ENCODE peak calls at places on chromosomes 7 and 10, in seven cellular contexts. One of them, this sample, is unnamed.

GRCh38 chr10:25159591-25159990 is 15.2 kb upstream of the GPR158 start:
- DNase-seq in H9: no peak
- DNase-seq in H1: no peak
- DNase-seq in mesenchymal stem cell: no peak
- DNase-seq in neuronal stem cell: no peak
- DNase-seq in mesendoderm: no peak
- DNase-seq in trophoblast cell: no peak
- DNase-seq in this sample: no peak

GRCh38 chr10:11201911-11202310 is 184.2 kb downstream of the CELF2 start:
- DNase-seq in H9: no peak
- DNase-seq in H1: no peak
- DNase-seq in mesenchymal stem cell: no peak
- DNase-seq in neuronal stem cell: no peak
- DNase-seq in mesendoderm: no peak
- DNase-seq in trophoblast cell: no peak
- DNase-seq in this sample: no peak

GRCh38 chr7:81652225-81652624 is 117.6 kb downstream of the HGF start:
- DNase-seq in H9: no peak
- DNase-seq in H1: no peak
- DNase-seq in mesenchymal stem cell: no peak
- DNase-seq in neuronal stem cell: no peak
- DNase-seq in mesendoderm: no peak
- DNase-seq in trophoblast cell: no peak
- DNase-seq in this sample: no peak

GRCh38 chr10:76202777-76203176 is 771.4 kb downstream of the LRMDA start:
- DNase-seq in H9: no peak
- DNase-seq in H1: no peak
- DNase-seq in mesenchymal stem cell: peak; percentile 62
- DNase-seq in neuronal stem cell: no peak
- DNase-seq in mesendoderm: no peak
- DNase-seq in trophoblast cell: no peak
- DNase-seq in this sample: peak; percentile 60

GRCh38 chr7:117872565-117873055 is 631 bp downstream of the CTTNBP2 start:
- DNase-seq in H9: peak; percentile 54
- DNase-seq in H1: peak; percentile 65
- DNase-seq in mesenchymal stem cell: peak; percentile 42
- DNase-seq in neuronal stem cell: peak; percentile 44
- DNase-seq in mesendoderm: peak; percentile 66
- DNase-seq in trophoblast cell: no peak
- DNase-seq in this sample: no peak

GRCh38 chr10:97179731-97180366 is 5.9 kb downstream of the SLIT1 start:
- DNase-seq in H9: peak; percentile 90
- DNase-seq in H1: peak; percentile 87
- DNase-seq in mesenchymal stem cell: no peak
- DNase-seq in neuronal stem cell: peak; percentile 63
- DNase-seq in mesendoderm: peak; percentile 90
- DNase-seq in trophoblast cell: no peak
- DNase-seq in this sample: no peak

GRCh38 chr10:102501201-102502028 is 1.1 kb downstream of the ACTR1A start:
- DNase-seq in H9: no peak
- DNase-seq in H1: no peak
- DNase-seq in mesenchymal stem cell: no peak
- DNase-seq in neuronal stem cell: no peak
- DNase-seq in mesendoderm: peak; percentile 22
- DNase-seq in trophoblast cell: no peak
- DNase-seq in this sample: peak; percentile 25

GRCh38 chr10:127153166-127153565 is 43.2 kb downstream of the INSYN2A start:
- DNase-seq in H9: no peak
- DNase-seq in H1: no peak
- DNase-seq in mesenchymal stem cell: peak; percentile 88
- DNase-seq in neuronal stem cell: no peak
- DNase-seq in mesendoderm: no peak
- DNase-seq in trophoblast cell: no peak
- DNase-seq in this sample: peak; percentile 82

GRCh38 chr7:142581341-142581740 is 167.9 kb upstream of the PRSS1 start:
- DNase-seq in H9: no peak
- DNase-seq in H1: no peak
- DNase-seq in mesenchymal stem cell: no peak
- DNase-seq in neuronal stem cell: no peak
- DNase-seq in mesendoderm: peak; percentile 69
- DNase-seq in trophoblast cell: peak; percentile 73
- DNase-seq in this sample: no peak

GRCh38 chr10:117461766-117462423 is 80.7 kb upstream of the EMX2 start:
- DNase-seq in H9: no peak
- DNase-seq in H1: no peak
- DNase-seq in mesenchymal stem cell: peak; percentile 92
- DNase-seq in neuronal stem cell: no peak
- DNase-seq in mesendoderm: peak; percentile 72
- DNase-seq in trophoblast cell: no peak
- DNase-seq in this sample: peak; percentile 37

GRCh38 chr10:23326541-23327307 is 17.9 kb downstream of the C10orf67 start:
- DNase-seq in H9: no peak
- DNase-seq in H1: no peak
- DNase-seq in mesenchymal stem cell: no peak
- DNase-seq in neuronal stem cell: no peak
- DNase-seq in mesendoderm: no peak
- DNase-seq in trophoblast cell: no peak
- DNase-seq in this sample: no peak

GRCh38 chr10:128907155-128907554 is 559.9 kb upstream of the MGMT start:
- DNase-seq in H9: no peak
- DNase-seq in H1: no peak
- DNase-seq in mesenchymal stem cell: no peak
- DNase-seq in neuronal stem cell: no peak
- DNase-seq in mesendoderm: no peak
- DNase-seq in trophoblast cell: no peak
- DNase-seq in this sample: no peak
- H3K18ac ChIP-seq in H9: no peak overlapping the region
- H3K18ac ChIP-seq in H1: no peak overlapping the region
- H3K18ac ChIP-seq in mesenchymal stem cell: no peak overlapping the region
- H3K18ac ChIP-seq in neuronal stem cell: peak overlapping the region; percentile 6
- H3K18ac ChIP-seq in mesendoderm: no peak overlapping the region
- H3K18ac ChIP-seq in trophoblast cell: no peak overlapping the region
- H3K18ac ChIP-seq in this sample: no peak overlapping the region

GRCh38 chr7:94250124-94250523 is 144.6 kb upstream of the COL1A2 start:
- DNase-seq in H9: no peak
- DNase-seq in H1: no peak
- DNase-seq in mesenchymal stem cell: no peak
- DNase-seq in neuronal stem cell: no peak
- DNase-seq in mesendoderm: no peak
- DNase-seq in trophoblast cell: no peak
- DNase-seq in this sample: no peak

GRCh38 chr7:94250984-94251383 is 143.7 kb upstream of the COL1A2 start:
- DNase-seq in H9: no peak
- DNase-seq in H1: no peak
- DNase-seq in mesenchymal stem cell: no peak
- DNase-seq in neuronal stem cell: no peak
- DNase-seq in mesendoderm: no peak
- DNase-seq in trophoblast cell: no peak
- DNase-seq in this sample: no peak

GRCh38 chr7:94252971-94253370 is 141.7 kb upstream of the COL1A2 start:
- DNase-seq in H9: no peak
- DNase-seq in H1: no peak
- DNase-seq in mesenchymal stem cell: peak; percentile 21
- DNase-seq in neuronal stem cell: no peak
- DNase-seq in mesendoderm: no peak
- DNase-seq in trophoblast cell: no peak
- DNase-seq in this sample: no peak

GRCh38 chr7:94252124-94252523 is 142.6 kb upstream of the COL1A2 start:
- DNase-seq in H9: no peak
- DNase-seq in H1: no peak
- DNase-seq in mesenchymal stem cell: no peak
- DNase-seq in neuronal stem cell: no peak
- DNase-seq in mesendoderm: no peak
- DNase-seq in trophoblast cell: no peak
- DNase-seq in this sample: no peak

DNA sequence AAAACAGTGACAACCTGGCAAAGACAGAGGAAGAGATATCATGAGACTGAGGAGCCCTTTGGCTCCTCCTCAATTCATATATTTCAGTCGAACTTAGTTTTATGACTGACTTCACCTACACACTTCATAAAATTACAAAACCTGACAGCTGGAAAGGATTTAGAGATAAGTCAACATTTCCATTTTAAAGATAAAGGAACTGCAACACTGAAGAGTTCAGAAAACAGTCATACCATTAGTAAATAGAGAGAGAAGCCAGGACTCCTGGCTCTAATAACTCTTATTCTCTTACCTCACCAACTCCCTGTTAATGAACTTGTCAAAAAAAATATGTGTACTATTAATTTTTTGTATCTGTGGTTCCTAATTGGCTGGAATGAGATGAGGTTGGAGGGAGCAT is 141.0 kb upstream of the COL1A2 start:
- DNase-seq in H9: no peak
- DNase-seq in H1: no peak
- DNase-seq in mesenchymal stem cell: no peak
- DNase-seq in neuronal stem cell: no peak
- DNase-seq in mesendoderm: no peak
- DNase-seq in trophoblast cell: no peak
- DNase-seq in this sample: no peak
- H3K18ac ChIP-seq in H9: no peak overlapping the region
- H3K18ac ChIP-seq in H1: no peak overlapping the region
- H3K18ac ChIP-seq in mesenchymal stem cell: no peak overlapping the region
- H3K18ac ChIP-seq in neuronal stem cell: no peak overlapping the region
- H3K18ac ChIP-seq in mesendoderm: no peak overlapping the region
- H3K18ac ChIP-seq in trophoblast cell: no peak overlapping the region
- H3K18ac ChIP-seq in this sample: no peak overlapping the region

DNA sequence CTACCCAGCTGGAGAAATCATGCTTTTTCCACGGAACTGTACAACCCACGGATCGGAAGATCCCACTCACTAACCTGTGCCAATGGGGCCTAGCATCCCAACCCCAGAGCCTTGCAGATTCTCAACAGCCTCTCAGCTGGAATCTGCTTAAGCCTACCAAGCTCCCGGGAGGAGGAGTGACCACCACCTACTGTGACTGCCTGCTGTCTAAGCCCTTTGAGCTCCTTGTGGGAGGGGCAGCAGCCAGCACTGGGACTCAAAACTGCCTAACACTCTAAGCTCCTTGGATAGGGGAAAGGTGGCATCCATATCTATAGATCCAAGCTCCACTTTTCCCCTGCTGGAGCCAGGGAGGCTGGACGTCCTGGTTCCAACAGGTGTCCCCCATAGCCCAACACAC is 254.4 kb upstream of the CNTNAP2 start:
- DNase-seq in H9: no peak
- DNase-seq in H1: no peak
- DNase-seq in mesenchymal stem cell: no peak
- DNase-seq in neuronal stem cell: no peak
- DNase-seq in mesendoderm: no peak
- DNase-seq in trophoblast cell: no peak
- DNase-seq in this sample: no peak
- H3K18ac ChIP-seq in H9: no peak overlapping the region
- H3K18ac ChIP-seq in H1: no peak overlapping the region
- H3K18ac ChIP-seq in mesenchymal stem cell: no peak overlapping the region
- H3K18ac ChIP-seq in neuronal stem cell: no peak overlapping the region
- H3K18ac ChIP-seq in mesendoderm: no peak overlapping the region
- H3K18ac ChIP-seq in trophoblast cell: no peak overlapping the region
- H3K18ac ChIP-seq in this sample: no peak overlapping the region

GRCh38 chr7:26212921-26213718 is 11.6 kb downstream of the CBX3 start:
- DNase-seq in H9: no peak
- DNase-seq in H1: no peak
- DNase-seq in mesenchymal stem cell: no peak
- DNase-seq in neuronal stem cell: no peak
- DNase-seq in mesendoderm: no peak
- DNase-seq in trophoblast cell: no peak
- DNase-seq in this sample: no peak

GRCh38 chr7:26213821-26214515 is 12.4 kb downstream of the CBX3 start:
- DNase-seq in H9: no peak
- DNase-seq in H1: no peak
- DNase-seq in mesenchymal stem cell: no peak
- DNase-seq in neuronal stem cell: no peak
- DNase-seq in mesendoderm: no peak
- DNase-seq in trophoblast cell: no peak
- DNase-seq in this sample: no peak

GRCh38 chr7:26202019-26202985 is 757 bp downstream of the CBX3 start:
- DNase-seq in H9: no peak
- DNase-seq in H1: no peak
- DNase-seq in mesenchymal stem cell: no peak
- DNase-seq in neuronal stem cell: no peak
- DNase-seq in mesendoderm: no peak
- DNase-seq in trophoblast cell: no peak
- DNase-seq in this sample: no peak

GRCh38 chr7:26208040-26208439 is 6.5 kb downstream of the CBX3 start:
- DNase-seq in H9: no peak
- DNase-seq in H1: no peak
- DNase-seq in mesenchymal stem cell: no peak
- DNase-seq in neuronal stem cell: no peak
- DNase-seq in mesendoderm: no peak
- DNase-seq in trophoblast cell: no peak
- DNase-seq in this sample: no peak
- H3K18ac ChIP-seq in H9: no peak overlapping the region
- H3K18ac ChIP-seq in H1: no peak overlapping the region
- H3K18ac ChIP-seq in mesenchymal stem cell: no peak overlapping the region
- H3K18ac ChIP-seq in neuronal stem cell: no peak overlapping the region
- H3K18ac ChIP-seq in mesendoderm: no peak overlapping the region
- H3K18ac ChIP-seq in trophoblast cell: no peak overlapping the region
- H3K18ac ChIP-seq in this sample: no peak overlapping the region

GRCh38 chr7:77913977-77914607 is 115.5 kb downstream of the PHTF2 start:
- DNase-seq in H9: no peak
- DNase-seq in H1: no peak
- DNase-seq in mesenchymal stem cell: peak; percentile 34
- DNase-seq in neuronal stem cell: no peak
- DNase-seq in mesendoderm: no peak
- DNase-seq in trophoblast cell: no peak
- DNase-seq in this sample: peak; percentile 66
- H3K18ac ChIP-seq in H9: no peak overlapping the region
- H3K18ac ChIP-seq in H1: no peak overlapping the region
- H3K18ac ChIP-seq in mesenchymal stem cell: no peak overlapping the region
- H3K18ac ChIP-seq in neuronal stem cell: no peak overlapping the region
- H3K18ac ChIP-seq in mesendoderm: no peak overlapping the region
- H3K18ac ChIP-seq in trophoblast cell: no peak overlapping the region
- H3K18ac ChIP-seq in this sample: no peak overlapping the region

GRCh38 chr10:47243791-47244190 is 56.2 kb upstream of the GDF10 start:
- DNase-seq in H9: peak; percentile 12
- DNase-seq in H1: no peak
- DNase-seq in mesenchymal stem cell: no peak
- DNase-seq in neuronal stem cell: no peak
- DNase-seq in mesendoderm: no peak
- DNase-seq in trophoblast cell: no peak
- DNase-seq in this sample: no peak
- H3K18ac ChIP-seq in H9: no peak overlapping the region
- H3K18ac ChIP-seq in H1: no peak overlapping the region
- H3K18ac ChIP-seq in mesenchymal stem cell: no peak overlapping the region
- H3K18ac ChIP-seq in neuronal stem cell: no peak overlapping the region
- H3K18ac ChIP-seq in mesendoderm: no peak overlapping the region
- H3K18ac ChIP-seq in trophoblast cell: no peak overlapping the region
- H3K18ac ChIP-seq in this sample: no peak overlapping the region

DNA sequence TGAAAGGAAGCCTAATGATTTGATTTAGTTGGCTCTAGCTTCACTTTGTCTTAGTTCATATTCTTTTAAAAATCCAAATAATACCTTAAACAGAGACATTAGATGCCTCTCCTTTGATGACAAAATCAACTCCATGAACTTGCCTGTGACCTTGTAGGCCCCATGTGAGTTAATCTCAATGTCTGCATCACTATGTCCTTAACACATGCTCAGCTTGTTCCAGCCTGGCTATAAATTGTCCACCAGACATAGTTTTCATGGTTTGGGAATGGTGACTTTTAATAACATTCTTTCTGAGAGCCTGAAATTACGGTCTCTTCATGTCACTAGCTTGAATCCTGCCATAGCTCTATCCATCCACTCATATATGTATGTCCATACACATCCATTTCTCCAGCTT is 656.3 kb upstream of the IGFBP3 start:
- DNase-seq in H9: no peak
- DNase-seq in H1: no peak
- DNase-seq in mesenchymal stem cell: no peak
- DNase-seq in neuronal stem cell: no peak
- DNase-seq in mesendoderm: no peak
- DNase-seq in trophoblast cell: no peak
- DNase-seq in this sample: no peak
- H3K18ac ChIP-seq in H9: no peak overlapping the region
- H3K18ac ChIP-seq in H1: no peak overlapping the region
- H3K18ac ChIP-seq in mesenchymal stem cell: peak overlapping the region; percentile 37
- H3K18ac ChIP-seq in neuronal stem cell: no peak overlapping the region
- H3K18ac ChIP-seq in mesendoderm: no peak overlapping the region
- H3K18ac ChIP-seq in trophoblast cell: no peak overlapping the region
- H3K18ac ChIP-seq in this sample: peak overlapping the region; percentile 95

GRCh38 chr7:95874541-95875265 is 102.3 kb downstream of the DYNC1I1 start:
- DNase-seq in H9: no peak
- DNase-seq in H1: no peak
- DNase-seq in mesenchymal stem cell: no peak
- DNase-seq in neuronal stem cell: no peak
- DNase-seq in mesendoderm: no peak
- DNase-seq in trophoblast cell: no peak
- DNase-seq in this sample: no peak
- H3K18ac ChIP-seq in H9: no peak overlapping the region
- H3K18ac ChIP-seq in H1: no peak overlapping the region
- H3K18ac ChIP-seq in mesenchymal stem cell: no peak overlapping the region
- H3K18ac ChIP-seq in neuronal stem cell: no peak overlapping the region
- H3K18ac ChIP-seq in mesendoderm: no peak overlapping the region
- H3K18ac ChIP-seq in trophoblast cell: no peak overlapping the region
- H3K18ac ChIP-seq in this sample: no peak overlapping the region

This sample was measured in IMR-90.